ENCODE peak calls at places on chromosomes 16 and 17, in seven cellular contexts. O is fibroblast of pulmonary artery, I is glutamatergic neuron, G is A549, N is DND-41, K is ovary, U is fibroblast of the aortic adventitia. V is an unnamed sample.

GRCh38 chr16:8863594-8864424 is 5.0 kb downstream of the CARHSP1 start:
- DNase-seq in O (no peak), I (no peak), G (peak), N (no peak), K (no peak), U (no peak), V (no peak)

GRCh38 chr17:32136856-32137255 is 5.4 kb upstream of the RHOT1 start:
- DNase-seq in O (no peak), I (no peak), G (no peak), N (peak), K (no peak), U (no peak), V (no peak)

GRCh38 chr17:73349138-73349537 is 37.3 kb upstream of the CDC42EP4 start:
- DNase-seq in O (peak), I (no peak), G (no peak), N (no peak), K (peak), U (peak), V (no peak)

GRCh38 chr17:81025756-81026155 is 9.2 kb upstream of the BAIAP2 start:
- DNase-seq in O (no peak), I (no peak), G (no peak), N (no peak), K (no peak), U (peak), V (no peak)

GRCh38 chr17:39094607-39095308 is 56.7 kb downstream of the PLXDC1 start:
- DNase-seq in O (no peak), I (no peak), G (no peak), N (peak), K (no peak), U (no peak), V (no peak)

GRCh38 chr17:81735181-81736102 is 23.4 kb downstream of the SLC25A10 start:
- DNase-seq in O (peak), I (no peak), G (no peak), N (no peak), K (no peak), U (peak), V (peak)

GRCh38 chr17:80146121-80147034 is 550 bp downstream of the EIF4A3 start:
- DNase-seq in O (no peak), I (no peak), G (peak), N (peak), K (peak), U (peak), V (no peak)

GRCh38 chr17:81870155-81870977 is 771 bp downstream of the ARHGDIA start:
- DNase-seq in O (peak), I (no peak), G (peak), N (peak), K (peak), U (peak), V (peak)

GRCh38 chr16:2033057-2033911 is 6.6 kb downstream of the NHERF2 start:
- DNase-seq in O (peak), I (no peak), G (peak), N (no peak), K (peak), U (peak), V (no peak)

GRCh38 chr17:67246648-67247415 is 1.8 kb upstream of the HELZ start:
- DNase-seq in O (peak), I (no peak), G (peak), N (no peak), K (no peak), U (no peak), V (no peak)

GRCh38 chr17:35568561-35568960 is 7.9 kb upstream of the SLFN14 start:
- DNase-seq in O (peak), I (no peak), G (peak), N (peak), K (no peak), U (peak), V (no peak)

GRCh38 chr17:34764716-34765115 is 185.3 kb downstream of the TMEM132E start:
- DNase-seq in O (no peak), I (no peak), G (no peak), N (no peak), K (no peak), U (no peak), V (no peak)

GRCh38 chr16:86120982-86121242 is 221.9 kb downstream of the IRF8 start:
- DNase-seq in O (no peak), I (no peak), G (no peak), N (no peak), K (no peak), U (no peak), V (no peak)

GRCh38 chr17:68910256-68910705 is 44.9 kb downstream of the ABCA8 start:
- DNase-seq in O (peak), I (no peak), G (no peak), N (no peak), K (peak), U (peak), V (no peak)

GRCh38 chr16:30527635-30528178 is 1.3 kb upstream of the ZNF768 start:
- DNase-seq in O (no peak), I (no peak), G (no peak), N (no peak), K (no peak), U (no peak), V (no peak)

GRCh38 chr16:79582789-79583188 is 17.7 kb downstream of the MAF start:
- DNase-seq in O (no peak), I (no peak), G (no peak), N (no peak), K (no peak), U (no peak), V (no peak)

GRCh38 chr17:44273607-44274006 is 5.7 kb upstream of the SLC4A1 start:
- DNase-seq in O (no peak), I (no peak), G (no peak), N (no peak), K (no peak), U (no peak), V (no peak)

GRCh38 chr17:7313890-7314718 is 1.1 kb downstream of the GPS2 start:
- DNase-seq in O (no peak), I (no peak), G (peak), N (no peak), K (no peak), U (no peak), V (no peak)

GRCh38 chr16:73047536-73048291 is at the start of gene ZFHX3:
- DNase-seq in O (peak), I (peak), G (peak), N (peak), K (peak), U (peak), V (peak)

GRCh38 chr17:74192950-74193781 is 10.3 kb upstream of the RPL38 start:
- DNase-seq in O (no peak), I (peak), G (peak), N (no peak), K (no peak), U (no peak), V (no peak)

GRCh38 chr16:70730944-70731343 is 45.1 kb upstream of the MTSS2 start:
- DNase-seq in O (no peak), I (no peak), G (no peak), N (no peak), K (no peak), U (no peak), V (no peak)

GRCh38 chr16:51359141-51359960 is 208.3 kb upstream of the SALL1 start:
- DNase-seq in O (no peak), I (no peak), G (no peak), N (no peak), K (no peak), U (peak), V (no peak)

GRCh38 chr16:22787456-22788189 is 26.3 kb upstream of the HS3ST2 start:
- DNase-seq in O (no peak), I (no peak), G (no peak), N (peak), K (no peak), U (peak), V (no peak)

GRCh38 chr17:35244345-35245195 is 1.7 kb downstream of the SLFN5 start:
- DNase-seq in O (peak), I (peak), G (peak), N (peak), K (peak), U (peak), V (peak)

GRCh38 chr16:69013991-69014390 is 91.5 kb upstream of the HAS3 start:
- DNase-seq in O (no peak), I (no peak), G (no peak), N (no peak), K (no peak), U (no peak), V (no peak)

GRCh38 chr17:47717845-47718621 is 15.0 kb upstream of the TBX21 start:
- DNase-seq in O (no peak), I (no peak), G (no peak), N (peak), K (no peak), U (no peak), V (no peak)

GRCh38 chr17:30086896-30087295 is 29.7 kb upstream of the NSRP1 start:
- DNase-seq in O (no peak), I (no peak), G (no peak), N (no peak), K (no peak), U (no peak), V (no peak)

GRCh38 chr16:89383095-89384003 is 107.0 kb downstream of the ANKRD11 start:
- DNase-seq in O (peak), I (peak), G (peak), N (no peak), K (no peak), U (peak), V (no peak)

GRCh38 chr16:21156767-21157467 is 1.6 kb upstream of the LDAF1 start:
- DNase-seq in O (peak), I (peak), G (peak), N (peak), K (peak), U (peak), V (no peak)

GRCh38 chr17:29141484-29141835 is 38.7 kb downstream of the MYO18A start:
- DNase-seq in O (no peak), I (peak), G (no peak), N (no peak), K (no peak), U (no peak), V (no peak)

GRCh38 chr17:21297026-21297520 is 12.6 kb downstream of the MAP2K3 start:
- DNase-seq in O (no peak), I (no peak), G (no peak), N (no peak), K (no peak), U (no peak), V (no peak)

GRCh38 chr16:138049-138417 is 440 bp downstream of the NPRL3 start:
- DNase-seq in O (no peak), I (peak), G (no peak), N (peak), K (peak), U (no peak), V (peak)

GRCh38 chr16:72979974-72980373 is 68.0 kb downstream of the ZFHX3 start:
- DNase-seq in O (no peak), I (no peak), G (no peak), N (no peak), K (no peak), U (no peak), V (no peak)

GRCh38 chr17:49450735-49451134 is 36.1 kb upstream of the PHB1 start:
- DNase-seq in O (no peak), I (no peak), G (no peak), N (peak), K (no peak), U (peak), V (no peak)

GRCh38 chr16:68244481-68244902 is 681 bp upstream of the PLA2G15 start:
- DNase-seq in O (no peak), I (no peak), G (no peak), N (no peak), K (no peak), U (no peak), V (no peak)

GRCh38 chr16:86508947-86509758 is 1.2 kb upstream of the FOXF1 start:
- DNase-seq in O (peak), I (peak), G (peak), N (no peak), K (peak), U (peak), V (peak)

GRCh38 chr17:81976332-81977210 is 858 bp upstream of the ASPSCR1 start:
- DNase-seq in O (no peak), I (no peak), G (peak), N (peak), K (peak), U (no peak), V (no peak)

GRCh38 chr17:40515011-40515410 is 13.6 kb upstream of the TNS4 start:
- DNase-seq in O (no peak), I (no peak), G (no peak), N (no peak), K (no peak), U (no peak), V (no peak)
- TF ChIP-seq CTCF in O (no peak), I (no peak), G (no peak), N (no peak), K (no peak), U (no peak), V (no peak)

GRCh38 chr16:49441366-49441780 is 67.8 kb downstream of the C16orf78 start:
- DNase-seq in O (peak), I (peak), G (no peak), N (peak), K (no peak), U (no peak), V (peak)
- TF ChIP-seq CTCF in O (no peak), I (no peak), G (no peak), N (peak), K (no peak), U (no peak), V (no peak)

GRCh38 chr17:78985395-78985794 is 5.7 kb upstream of the LGALS3BP start:
- DNase-seq in O (no peak), I (no peak), G (no peak), N (no peak), K (no peak), U (no peak), V (no peak)
- TF ChIP-seq CTCF in O (no peak), I (no peak), G (no peak), N (no peak), K (no peak), U (no peak), V (no peak)

GRCh38 chr17:8705427-8705826 is 39.2 kb downstream of the CCDC42 start:
- DNase-seq in O (no peak), I (no peak), G (no peak), N (no peak), K (no peak), U (no peak), V (no peak)
- TF ChIP-seq CTCF in O (no peak), I (no peak), G (no peak), N (no peak), K (no peak), U (no peak), V (no peak)